ENCODE peak calls at places on chromosomes 11 and 22, in five cellular contexts. X is H1, V is K562, L is GM23338, M is HepG2. I is an unnamed sample.

GRCh38 chr22:22666307-22667091 is 22.1 kb downstream of the GGTLC2 start:
- DNase-seq in X (peak; percentile 60), V (peak; percentile 90), L (peak; percentile 68), M (peak; percentile 11), I (no peak)

GRCh38 chr22:44345872-44346271 is 33.1 kb upstream of the SHISAL1 start:
- DNase-seq in X (no peak), V (no peak), L (no peak), M (no peak), I (no peak)

GRCh38 chr11:126816655-126817054 is 183.9 kb downstream of the KIRREL3 start:
- DNase-seq in X (no peak), V (no peak), L (no peak), M (no peak), I (no peak)

GRCh38 chr22:20018001-20018400 is 1.4 kb upstream of the ARVCF start:
- DNase-seq in X (no peak), V (no peak), L (no peak), M (no peak), I (no peak)

GRCh38 chr11:66218846-66219620 is 49.4 kb upstream of the RAB1B start:
- DNase-seq in X (no peak), V (no peak), L (no peak), M (no peak), I (no peak)

GRCh38 chr11:125903753-125904659 is at the start of gene DDX25:
- DNase-seq in X (peak; percentile 84), V (no peak), L (peak; percentile 88), M (no peak), I (no peak)

GRCh38 chr11:80327971-80328614 is 887.3 kb upstream of the TENM4 start:
- DNase-seq in X (no peak), V (no peak), L (peak; percentile 28), M (no peak), I (no peak)

GRCh38 chr11:8905528-8906165 is 5.3 kb upstream of the AKIP1 start:
- DNase-seq in X (no peak), V (no peak), L (no peak), M (no peak), I (no peak)

GRCh38 chr11:19281041-19281440 is 40.3 kb upstream of the E2F8 start:
- DNase-seq in X (no peak), V (no peak), L (no peak), M (no peak), I (peak; percentile 23)

GRCh38 chr11:112464949-112465348 is 204.3 kb upstream of the PLET1 start:
- DNase-seq in X (no peak), V (no peak), L (no peak), M (no peak), I (no peak)

GRCh38 chr11:112467721-112468120 is 207.1 kb upstream of the PLET1 start:
- DNase-seq in X (no peak), V (no peak), L (no peak), M (no peak), I (no peak)

GRCh38 chr11:112469376-112469775 is 208.7 kb upstream of the PLET1 start:
- DNase-seq in X (no peak), V (no peak), L (no peak), M (no peak), I (no peak)

GRCh38 chr11:112465433-112466024 is 204.9 kb upstream of the PLET1 start:
- DNase-seq in X (no peak), V (no peak), L (no peak), M (no peak), I (no peak)

GRCh38 chr11:112470355-112470754 is 209.7 kb upstream of the PLET1 start:
- DNase-seq in X (no peak), V (no peak), L (no peak), M (no peak), I (no peak)
- TF ChIP-seq CREB1 in X (no peak), V (no peak), L (no peak), M (no peak), I (no peak)

DNA sequence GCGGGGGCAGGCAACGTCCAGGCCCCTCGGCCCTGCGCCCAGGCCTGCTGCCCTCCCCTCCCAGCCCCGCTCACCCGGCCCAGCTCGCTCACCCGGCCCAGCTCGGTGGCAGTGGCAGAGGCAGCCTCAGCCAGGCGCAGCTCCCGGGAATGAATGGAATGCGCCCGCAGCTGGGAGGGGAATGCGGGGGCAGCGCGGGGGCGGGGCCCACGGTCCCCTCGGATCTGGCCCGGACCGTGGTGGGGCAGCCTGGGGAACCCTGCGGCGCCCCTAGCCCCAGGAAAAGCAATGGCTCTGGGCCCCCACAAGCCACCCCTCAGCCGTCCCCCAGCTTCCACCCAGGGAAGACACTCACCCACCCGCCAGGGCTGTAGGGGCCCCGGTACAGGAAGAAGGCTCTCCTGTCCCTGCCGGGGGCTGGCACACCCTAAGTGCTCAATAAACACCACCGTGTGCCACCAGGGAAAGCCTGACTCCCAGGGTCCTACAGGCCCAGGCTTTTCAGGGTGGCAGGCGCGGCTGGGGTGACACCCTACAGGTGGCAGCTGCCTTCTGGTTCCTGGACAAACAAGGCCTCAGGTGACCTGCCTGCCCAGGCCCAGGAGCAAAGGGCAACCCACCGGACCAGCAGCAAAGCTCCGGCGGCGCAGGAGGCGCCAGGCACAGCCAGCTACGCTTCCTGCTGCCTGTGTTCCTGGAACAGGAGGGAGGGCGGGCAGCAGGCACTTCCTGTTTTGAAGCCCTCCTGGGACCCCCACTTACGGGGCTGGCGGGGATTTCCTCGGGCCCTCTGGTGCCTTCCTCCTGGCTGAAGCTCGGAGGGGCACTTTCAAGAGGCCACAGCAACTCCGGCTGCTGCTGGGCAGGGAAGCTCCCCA is 13.8 kb downstream of the PLXNB2 start:
- DNase-seq in X (peak; percentile 90), V (no peak), L (peak; percentile 90), M (peak; percentile 87), I (no peak)
- H2AFZ ChIP-seq in X (no peak overlapping the region), V (no peak overlapping the region), L (no peak overlapping the region), M (no peak overlapping the region), I (no peak overlapping the region)

DNA sequence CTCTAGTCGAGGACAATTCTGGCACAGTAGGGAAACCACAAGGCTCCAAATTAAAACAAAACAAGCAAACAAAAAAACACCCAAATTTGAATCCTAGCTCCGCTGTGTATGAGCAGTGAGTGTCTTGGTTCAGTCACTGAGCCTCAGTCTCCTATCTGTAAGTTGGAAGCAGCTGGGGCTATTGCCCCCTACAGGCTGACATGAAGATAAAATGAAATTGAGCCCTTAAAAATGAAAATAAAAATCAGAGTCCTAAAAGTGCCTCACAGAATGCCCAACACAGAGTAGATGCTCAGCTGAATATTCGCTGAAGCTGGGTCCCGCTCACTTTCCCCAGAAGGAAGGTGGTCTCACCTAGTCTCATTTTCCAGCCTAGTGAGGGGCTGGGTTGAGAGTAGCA is 65.2 kb downstream of the PDE2A start:
- DNase-seq in X (no peak), V (peak; percentile 38), L (peak; percentile 53), M (no peak), I (no peak)
- TF ChIP-seq CREB1 in X (no peak), V (no peak), L (no peak), M (no peak), I (no peak)

GRCh38 chr11:62706841-62707240 is 383 bp downstream of the BSCL2 start:
- DNase-seq in X (no peak), V (no peak), L (no peak), M (no peak), I (no peak)

GRCh38 chr11:62705880-62706831 is 1.1 kb downstream of the BSCL2 start:
- DNase-seq in X (peak; percentile 95), V (peak; percentile 93), L (peak; percentile 97), M (peak; percentile 83), I (peak; percentile 50)

GRCh38 chr11:62705401-62705800 is 1.8 kb downstream of the BSCL2 start:
- DNase-seq in X (no peak), V (no peak), L (peak; percentile 48), M (no peak), I (no peak)

GRCh38 chr11:62708423-62709261 is 1.2 kb downstream of the GNG3 start:
- DNase-seq in X (peak; percentile 69), V (peak; percentile 46), L (peak; percentile 56), M (no peak), I (no peak)

GRCh38 chr11:62707277-62707771 is at the start of the genes BSCL2 and GNG3:
- DNase-seq in X (peak; percentile 93), V (peak; percentile 73), L (peak; percentile 99), M (no peak), I (no peak)
- H2AFZ ChIP-seq in X (no peak within 1 kb of the TSS), V (peak within 1 kb of the TSS; percentile 23), L (no peak within 1 kb of the TSS), M (no peak within 1 kb of the TSS), I (peak within 1 kb of the TSS; percentile 70)

I was measured in GM12878.